ENCODE peak calls at places on chromosomes 5 and 9, in five cellular contexts. One of them, this sample, is unnamed.

GRCh38 chr9:25935188-25935587 is 256.9 kb upstream of the TUSC1 start:
- DNase-seq in breast epithelium: no peak
- DNase-seq in tibial nerve: no peak
- DNase-seq in H1: no peak
- DNase-seq in stomach: no peak
- DNase-seq in this sample: no peak

GRCh38 chr5:75054110-75054930 is 2.0 kb upstream of the GCNT4 start:
- DNase-seq in stomach: peak
- DNase-seq in tibial nerve: peak
- DNase-seq in H1: peak
- DNase-seq in breast epithelium: no peak
- DNase-seq in this sample: peak

GRCh38 chr9:8958358-8958757 is 1158.8 kb upstream of the DMAC1 start:
- DNase-seq in H1: no peak
- DNase-seq in tibial nerve: no peak
- DNase-seq in breast epithelium: no peak
- DNase-seq in stomach: no peak
- DNase-seq in this sample: no peak

GRCh38 chr9:69923972-69924371 is 103.4 kb downstream of the CFAP95 start:
- DNase-seq in H1: no peak
- DNase-seq in breast epithelium: no peak
- DNase-seq in tibial nerve: no peak
- DNase-seq in stomach: no peak
- DNase-seq in this sample: no peak

GRCh38 chr5:174618589-174618988 is 105.8 kb upstream of the MSX2 start:
- DNase-seq in stomach: no peak
- DNase-seq in breast epithelium: no peak
- DNase-seq in H1: no peak
- DNase-seq in tibial nerve: no peak
- DNase-seq in this sample: no peak

GRCh38 chr5:127313847-127314473 is 23.4 kb downstream of the MEGF10 start:
- DNase-seq in breast epithelium: peak
- DNase-seq in H1: peak
- DNase-seq in stomach: peak
- DNase-seq in tibial nerve: peak
- DNase-seq in this sample: peak

GRCh38 chr9:114025196-114025753 is 52.8 kb downstream of the AMBP start:
- DNase-seq in H1: peak
- DNase-seq in breast epithelium: peak
- DNase-seq in tibial nerve: no peak
- DNase-seq in stomach: no peak
- DNase-seq in this sample: no peak

GRCh38 chr5:36719266-36719665 is 112.9 kb downstream of the SLC1A3 start:
- DNase-seq in tibial nerve: no peak
- DNase-seq in breast epithelium: no peak
- DNase-seq in stomach: no peak
- DNase-seq in H1: no peak
- DNase-seq in this sample: no peak

GRCh38 chr9:24118170-24118569 is 292.1 kb upstream of the ELAVL2 start:
- DNase-seq in H1: no peak
- DNase-seq in breast epithelium: no peak
- DNase-seq in stomach: no peak
- DNase-seq in tibial nerve: no peak
- DNase-seq in this sample: no peak

GRCh38 chr5:111530298-111530740 is 18.0 kb upstream of the STARD4 start:
- DNase-seq in breast epithelium: no peak
- DNase-seq in stomach: peak
- DNase-seq in tibial nerve: peak
- DNase-seq in H1: no peak
- DNase-seq in this sample: peak

GRCh38 chr9:75378036-75378435 is 289.7 kb downstream of the OSTF1 start:
- DNase-seq in breast epithelium: no peak
- DNase-seq in H1: no peak
- DNase-seq in stomach: no peak
- DNase-seq in tibial nerve: peak
- DNase-seq in this sample: peak

GRCh38 chr5:132059043-132059695 is 1.3 kb upstream of the IL3 start:
- DNase-seq in stomach: peak
- DNase-seq in breast epithelium: peak
- DNase-seq in tibial nerve: no peak
- DNase-seq in H1: peak
- DNase-seq in this sample: peak

GRCh38 chr9:97853056-97853843 is at the start of gene FOXE1:
- DNase-seq in stomach: no peak
- DNase-seq in H1: peak
- DNase-seq in tibial nerve: no peak
- DNase-seq in breast epithelium: no peak
- DNase-seq in this sample: no peak

GRCh38 chr5:92337772-92338234 is 954.7 kb upstream of the ARRDC3 start:
- DNase-seq in stomach: no peak
- DNase-seq in H1: no peak
- DNase-seq in breast epithelium: no peak
- DNase-seq in tibial nerve: no peak
- DNase-seq in this sample: no peak

GRCh38 chr5:143401253-143401845 is 2.1 kb downstream of the NR3C1 start:
- DNase-seq in H1: no peak
- DNase-seq in stomach: no peak
- DNase-seq in breast epithelium: no peak
- DNase-seq in tibial nerve: no peak
- DNase-seq in this sample: no peak

GRCh38 chr9:32554107-32554506 is 1.7 kb upstream of the TOPORS start:
- DNase-seq in stomach: no peak
- DNase-seq in H1: no peak
- DNase-seq in tibial nerve: no peak
- DNase-seq in breast epithelium: no peak
- DNase-seq in this sample: no peak

GRCh38 chr5:163564321-163564924 is 59.0 kb downstream of the MAT2B start:
- DNase-seq in stomach: peak
- DNase-seq in tibial nerve: peak
- DNase-seq in H1: peak
- DNase-seq in breast epithelium: no peak
- DNase-seq in this sample: peak

GRCh38 chr9:74942801-74943200 is 9.9 kb downstream of the C9orf40 start:
- DNase-seq in tibial nerve: no peak
- DNase-seq in breast epithelium: no peak
- DNase-seq in stomach: no peak
- DNase-seq in H1: no peak
- DNase-seq in this sample: no peak

GRCh38 chr5:127492854-127493738 is 24.3 kb upstream of the PRRC1 start:
- DNase-seq in breast epithelium: no peak
- DNase-seq in stomach: no peak
- DNase-seq in tibial nerve: no peak
- DNase-seq in H1: no peak
- DNase-seq in this sample: no peak

GRCh38 chr5:37370550-37370863 is 399 bp downstream of the NUP155 start:
- DNase-seq in H1: no peak
- DNase-seq in stomach: no peak
- DNase-seq in tibial nerve: peak
- DNase-seq in breast epithelium: no peak
- DNase-seq in this sample: no peak

GRCh38 chr5:107313098-107313497 is 357.6 kb downstream of the EFNA5 start:
- DNase-seq in breast epithelium: no peak
- DNase-seq in H1: no peak
- DNase-seq in stomach: no peak
- DNase-seq in tibial nerve: no peak
- DNase-seq in this sample: no peak

GRCh38 chr5:177453852-177454396 is 7.3 kb downstream of the PRR7 start:
- DNase-seq in tibial nerve: no peak
- DNase-seq in breast epithelium: no peak
- DNase-seq in H1: peak
- DNase-seq in stomach: no peak
- DNase-seq in this sample: peak

GRCh38 chr9:78118742-78119473 is 87.3 kb upstream of the GNAQ start:
- DNase-seq in breast epithelium: no peak
- DNase-seq in stomach: no peak
- DNase-seq in tibial nerve: no peak
- DNase-seq in H1: no peak
- DNase-seq in this sample: no peak

GRCh38 chr9:128094166-128094949 is 26.3 kb downstream of the SLC25A25 start:
- DNase-seq in tibial nerve: peak
- DNase-seq in stomach: peak
- DNase-seq in H1: no peak
- DNase-seq in breast epithelium: peak
- DNase-seq in this sample: peak
- TF ChIP-seq POLR2A in tibial nerve: peak
- TF ChIP-seq POLR2A in stomach: no peak
- TF ChIP-seq POLR2A in H1: no peak
- TF ChIP-seq POLR2A in breast epithelium: no peak
- TF ChIP-seq POLR2A in this sample: peak

GRCh38 chr5:98416541-98416940 is 356.9 kb upstream of the RGMB start:
- DNase-seq in tibial nerve: no peak
- DNase-seq in stomach: no peak
- DNase-seq in breast epithelium: no peak
- DNase-seq in H1: no peak
- DNase-seq in this sample: no peak
- TF ChIP-seq POLR2A in tibial nerve: no peak
- TF ChIP-seq POLR2A in stomach: no peak
- TF ChIP-seq POLR2A in breast epithelium: no peak
- TF ChIP-seq POLR2A in H1: no peak
- TF ChIP-seq POLR2A in this sample: no peak

GRCh38 chr5:129097498-129098296 is 3.1 kb downstream of the ISOC1 start:
- DNase-seq in breast epithelium: no peak
- DNase-seq in stomach: no peak
- DNase-seq in H1: no peak
- DNase-seq in tibial nerve: no peak
- DNase-seq in this sample: peak

GRCh38 chr5:129098488-129099183 is 4.1 kb downstream of the ISOC1 start:
- DNase-seq in breast epithelium: no peak
- DNase-seq in H1: no peak
- DNase-seq in tibial nerve: no peak
- DNase-seq in stomach: no peak
- DNase-seq in this sample: no peak

GRCh38 chr5:129096382-129096991 is 1.9 kb downstream of the ISOC1 start:
- DNase-seq in H1: no peak
- DNase-seq in breast epithelium: no peak
- DNase-seq in stomach: no peak
- DNase-seq in tibial nerve: no peak
- DNase-seq in this sample: no peak

GRCh38 chr5:129094924-129095797 is 612 bp downstream of the ISOC1 start:
- DNase-seq in breast epithelium: peak
- DNase-seq in stomach: peak
- DNase-seq in tibial nerve: peak
- DNase-seq in H1: peak
- DNase-seq in this sample: peak

GRCh38 chr5:129094087-129094923 is at the start of gene ISOC1:
- DNase-seq in H1: peak
- DNase-seq in breast epithelium: peak
- DNase-seq in stomach: peak
- DNase-seq in tibial nerve: peak
- DNase-seq in this sample: peak
- TF ChIP-seq POLR2A in H1: peak
- TF ChIP-seq POLR2A in breast epithelium: no peak
- TF ChIP-seq POLR2A in stomach: no peak
- TF ChIP-seq POLR2A in tibial nerve: peak
- TF ChIP-seq POLR2A in this sample: peak

GRCh38 chr9:137789295-137789895 is 88.2 kb upstream of the CACNA1B start:
- DNase-seq in breast epithelium: no peak
- DNase-seq in stomach: no peak
- DNase-seq in tibial nerve: no peak
- DNase-seq in H1: no peak
- DNase-seq in this sample: no peak
- TF ChIP-seq POLR2A in breast epithelium: no peak
- TF ChIP-seq POLR2A in stomach: no peak
- TF ChIP-seq POLR2A in tibial nerve: no peak
- TF ChIP-seq POLR2A in H1: no peak
- TF ChIP-seq POLR2A in this sample: no peak

GRCh38 chr9:133421615-133422542 is at the start of gene ADAMTS13:
- DNase-seq in stomach: no peak
- DNase-seq in tibial nerve: no peak
- DNase-seq in H1: no peak
- DNase-seq in breast epithelium: no peak
- DNase-seq in this sample: no peak
- TF ChIP-seq POLR2A in stomach: no peak
- TF ChIP-seq POLR2A in tibial nerve: no peak
- TF ChIP-seq POLR2A in H1: no peak
- TF ChIP-seq POLR2A in breast epithelium: no peak
- TF ChIP-seq POLR2A in this sample: no peak

GRCh38 chr9:87234854-87235253 is 262.8 kb upstream of the DAPK1 start:
- DNase-seq in tibial nerve: no peak
- DNase-seq in breast epithelium: no peak
- DNase-seq in H1: no peak
- DNase-seq in stomach: no peak
- DNase-seq in this sample: no peak
- TF ChIP-seq POLR2A in tibial nerve: no peak
- TF ChIP-seq POLR2A in breast epithelium: no peak
- TF ChIP-seq POLR2A in H1: no peak
- TF ChIP-seq POLR2A in stomach: no peak
- TF ChIP-seq POLR2A in this sample: no peak

GRCh38 chr5:139682016-139682975 is 34.1 kb downstream of the CXXC5 start:
- DNase-seq in tibial nerve: no peak
- DNase-seq in breast epithelium: no peak
- DNase-seq in stomach: no peak
- DNase-seq in H1: no peak
- DNase-seq in this sample: no peak
- TF ChIP-seq POLR2A in tibial nerve: no peak
- TF ChIP-seq POLR2A in breast epithelium: no peak
- TF ChIP-seq POLR2A in stomach: no peak
- TF ChIP-seq POLR2A in H1: no peak
- TF ChIP-seq POLR2A in this sample: no peak

GRCh38 chr9:133112361-133113026 is 8.5 kb downstream of the RALGDS start:
- DNase-seq in tibial nerve: peak
- DNase-seq in stomach: no peak
- DNase-seq in breast epithelium: no peak
- DNase-seq in H1: no peak
- DNase-seq in this sample: peak
- TF ChIP-seq POLR2A in tibial nerve: no peak
- TF ChIP-seq POLR2A in stomach: no peak
- TF ChIP-seq POLR2A in breast epithelium: no peak
- TF ChIP-seq POLR2A in H1: no peak
- TF ChIP-seq POLR2A in this sample: no peak

GRCh38 chr5:151086905-151087360 is 6.1 kb upstream of the TNIP1 start:
- DNase-seq in tibial nerve: no peak
- DNase-seq in breast epithelium: no peak
- DNase-seq in H1: no peak
- DNase-seq in stomach: peak
- DNase-seq in this sample: no peak
- TF ChIP-seq POLR2A in tibial nerve: no peak
- TF ChIP-seq POLR2A in breast epithelium: no peak
- TF ChIP-seq POLR2A in H1: no peak
- TF ChIP-seq POLR2A in stomach: no peak
- TF ChIP-seq POLR2A in this sample: no peak

This sample was measured in body of pancreas.